ENCODE peak calls at places on chromosomes 1 and 21, in ten cellular contexts. One of them, this sample, is unnamed.

GRCh38 chr21:16196521-16197208 is 466.9 kb downstream of the USP25 start:
- DNase-seq in left lung: no peak
- DNase-seq in GM23338: no peak
- DNase-seq in transverse colon: no peak
- DNase-seq in HCT116: no peak
- DNase-seq in CD8-positive, alpha-beta memory T cell: no peak
- DNase-seq in breast epithelium: no peak
- DNase-seq in K562: no peak
- DNase-seq in cardiac muscle cell: no peak
- DNase-seq in body of pancreas: no peak
- DNase-seq in this sample: no peak

GRCh38 chr1:114607223-114607622 is 25.8 kb upstream of the BCAS2 start:
- DNase-seq in CD8-positive, alpha-beta memory T cell: no peak
- DNase-seq in cardiac muscle cell: no peak
- DNase-seq in body of pancreas: no peak
- DNase-seq in transverse colon: no peak
- DNase-seq in breast epithelium: no peak
- DNase-seq in K562: no peak
- DNase-seq in left lung: no peak
- DNase-seq in GM23338: no peak
- DNase-seq in HCT116: no peak
- DNase-seq in this sample: no peak

GRCh38 chr1:89953929-89954328 is 41.0 kb upstream of the ZNF326 start:
- DNase-seq in K562: no peak
- DNase-seq in cardiac muscle cell: no peak
- DNase-seq in breast epithelium: no peak
- DNase-seq in CD8-positive, alpha-beta memory T cell: no peak
- DNase-seq in body of pancreas: no peak
- DNase-seq in left lung: no peak
- DNase-seq in transverse colon: no peak
- DNase-seq in HCT116: no peak
- DNase-seq in GM23338: no peak
- DNase-seq in this sample: no peak

GRCh38 chr1:12202577-12202976 is 27.3 kb upstream of the VPS13D start:
- DNase-seq in K562: no peak
- DNase-seq in cardiac muscle cell: no peak
- DNase-seq in GM23338: no peak
- DNase-seq in breast epithelium: no peak
- DNase-seq in CD8-positive, alpha-beta memory T cell: no peak
- DNase-seq in left lung: no peak
- DNase-seq in transverse colon: no peak
- DNase-seq in body of pancreas: no peak
- DNase-seq in HCT116: no peak
- DNase-seq in this sample: no peak

GRCh38 chr1:97379387-97380075 is 541.3 kb downstream of the DPYD start:
- DNase-seq in transverse colon: no peak
- DNase-seq in cardiac muscle cell: no peak
- DNase-seq in K562: no peak
- DNase-seq in body of pancreas: no peak
- DNase-seq in GM23338: no peak
- DNase-seq in breast epithelium: no peak
- DNase-seq in HCT116: no peak
- DNase-seq in CD8-positive, alpha-beta memory T cell: no peak
- DNase-seq in left lung: no peak
- DNase-seq in this sample: no peak

GRCh38 chr1:29554208-29554778 is 318.0 kb downstream of the PTPRU start:
- DNase-seq in HCT116: no peak
- DNase-seq in GM23338: no peak
- DNase-seq in K562: no peak
- DNase-seq in transverse colon: no peak
- DNase-seq in breast epithelium: no peak
- DNase-seq in left lung: no peak
- DNase-seq in body of pancreas: no peak
- DNase-seq in CD8-positive, alpha-beta memory T cell: no peak
- DNase-seq in cardiac muscle cell: no peak
- DNase-seq in this sample: no peak

GRCh38 chr1:2529776-2530500 is at the start of gene HES5:
- DNase-seq in left lung: no peak
- DNase-seq in K562: no peak
- DNase-seq in body of pancreas: peak
- DNase-seq in GM23338: peak
- DNase-seq in transverse colon: peak
- DNase-seq in HCT116: no peak
- DNase-seq in CD8-positive, alpha-beta memory T cell: no peak
- DNase-seq in cardiac muscle cell: peak
- DNase-seq in breast epithelium: no peak
- DNase-seq in this sample: no peak

GRCh38 chr1:156592910-156593732 is 1.5 kb downstream of the NAXE start:
- DNase-seq in cardiac muscle cell: no peak
- DNase-seq in breast epithelium: no peak
- DNase-seq in CD8-positive, alpha-beta memory T cell: no peak
- DNase-seq in HCT116: no peak
- DNase-seq in K562: no peak
- DNase-seq in left lung: no peak
- DNase-seq in GM23338: no peak
- DNase-seq in body of pancreas: no peak
- DNase-seq in transverse colon: no peak
- DNase-seq in this sample: no peak

GRCh38 chr1:154423303-154423987 is 18.3 kb downstream of the IL6R start:
- DNase-seq in cardiac muscle cell: no peak
- DNase-seq in transverse colon: no peak
- DNase-seq in GM23338: no peak
- DNase-seq in CD8-positive, alpha-beta memory T cell: peak
- DNase-seq in body of pancreas: no peak
- DNase-seq in K562: no peak
- DNase-seq in HCT116: no peak
- DNase-seq in left lung: no peak
- DNase-seq in breast epithelium: no peak
- DNase-seq in this sample: no peak

GRCh38 chr1:110208916-110209650 is 1.0 kb upstream of the KCNC4 start:
- DNase-seq in GM23338: peak
- DNase-seq in CD8-positive, alpha-beta memory T cell: no peak
- DNase-seq in body of pancreas: peak
- DNase-seq in left lung: no peak
- DNase-seq in breast epithelium: no peak
- DNase-seq in HCT116: no peak
- DNase-seq in cardiac muscle cell: no peak
- DNase-seq in transverse colon: no peak
- DNase-seq in K562: no peak
- DNase-seq in this sample: no peak

GRCh38 chr1:82625562-82625961 is 824.8 kb downstream of the ADGRL2 start:
- DNase-seq in breast epithelium: no peak
- DNase-seq in HCT116: no peak
- DNase-seq in body of pancreas: no peak
- DNase-seq in K562: no peak
- DNase-seq in transverse colon: no peak
- DNase-seq in cardiac muscle cell: no peak
- DNase-seq in left lung: no peak
- DNase-seq in CD8-positive, alpha-beta memory T cell: no peak
- DNase-seq in GM23338: peak
- DNase-seq in this sample: no peak

GRCh38 chr1:185170291-185170848 is 13.4 kb downstream of the SWT1 start:
- DNase-seq in left lung: no peak
- DNase-seq in body of pancreas: peak
- DNase-seq in breast epithelium: no peak
- DNase-seq in transverse colon: no peak
- DNase-seq in GM23338: peak
- DNase-seq in HCT116: peak
- DNase-seq in CD8-positive, alpha-beta memory T cell: peak
- DNase-seq in K562: peak
- DNase-seq in cardiac muscle cell: peak
- DNase-seq in this sample: no peak

GRCh38 chr1:163561570-163562295 is 240.0 kb downstream of the NUF2 start:
- DNase-seq in K562: no peak
- DNase-seq in GM23338: peak
- DNase-seq in left lung: no peak
- DNase-seq in HCT116: peak
- DNase-seq in body of pancreas: no peak
- DNase-seq in transverse colon: no peak
- DNase-seq in cardiac muscle cell: peak
- DNase-seq in breast epithelium: no peak
- DNase-seq in CD8-positive, alpha-beta memory T cell: no peak
- DNase-seq in this sample: no peak

GRCh38 chr1:109630081-109630880 is 10.6 kb downstream of the AMPD2 start:
- DNase-seq in cardiac muscle cell: peak
- DNase-seq in breast epithelium: no peak
- DNase-seq in HCT116: no peak
- DNase-seq in K562: peak
- DNase-seq in body of pancreas: peak
- DNase-seq in GM23338: peak
- DNase-seq in CD8-positive, alpha-beta memory T cell: peak
- DNase-seq in transverse colon: no peak
- DNase-seq in left lung: peak
- DNase-seq in this sample: no peak

GRCh38 chr21:25283720-25284119 is 323.6 kb downstream of the MRPL39 start:
- DNase-seq in K562: no peak
- DNase-seq in GM23338: peak
- DNase-seq in transverse colon: no peak
- DNase-seq in HCT116: no peak
- DNase-seq in breast epithelium: no peak
- DNase-seq in CD8-positive, alpha-beta memory T cell: no peak
- DNase-seq in left lung: no peak
- DNase-seq in cardiac muscle cell: peak
- DNase-seq in body of pancreas: no peak
- DNase-seq in this sample: no peak

GRCh38 chr1:207866471-207867135 is 44.3 kb downstream of the CD34 start:
- DNase-seq in body of pancreas: peak
- DNase-seq in transverse colon: peak
- DNase-seq in HCT116: no peak
- DNase-seq in left lung: no peak
- DNase-seq in CD8-positive, alpha-beta memory T cell: no peak
- DNase-seq in K562: no peak
- DNase-seq in GM23338: no peak
- DNase-seq in breast epithelium: peak
- DNase-seq in cardiac muscle cell: no peak
- DNase-seq in this sample: no peak

GRCh38 chr1:12424150-12424549 is 193.9 kb downstream of the DHRS3 start:
- DNase-seq in left lung: no peak
- DNase-seq in body of pancreas: no peak
- DNase-seq in CD8-positive, alpha-beta memory T cell: no peak
- DNase-seq in GM23338: no peak
- DNase-seq in breast epithelium: no peak
- DNase-seq in K562: no peak
- DNase-seq in transverse colon: no peak
- DNase-seq in cardiac muscle cell: no peak
- DNase-seq in HCT116: no peak
- DNase-seq in this sample: no peak

GRCh38 chr1:214116258-214116657 is 128.5 kb downstream of the PROX1 start:
- DNase-seq in K562: no peak
- DNase-seq in transverse colon: no peak
- DNase-seq in CD8-positive, alpha-beta memory T cell: no peak
- DNase-seq in left lung: no peak
- DNase-seq in cardiac muscle cell: no peak
- DNase-seq in breast epithelium: no peak
- DNase-seq in body of pancreas: no peak
- DNase-seq in GM23338: no peak
- DNase-seq in HCT116: no peak
- DNase-seq in this sample: no peak

GRCh38 chr1:10242135-10242534 is 31.8 kb downstream of the KIF1B start:
- DNase-seq in GM23338: no peak
- DNase-seq in cardiac muscle cell: no peak
- DNase-seq in HCT116: no peak
- DNase-seq in K562: no peak
- DNase-seq in breast epithelium: no peak
- DNase-seq in body of pancreas: no peak
- DNase-seq in left lung: no peak
- DNase-seq in transverse colon: peak
- DNase-seq in CD8-positive, alpha-beta memory T cell: no peak
- DNase-seq in this sample: no peak
- H3K27ac ChIP-seq in GM23338: no peak
- H3K27ac ChIP-seq in cardiac muscle cell: no peak
- H3K27ac ChIP-seq in HCT116: no peak
- H3K27ac ChIP-seq in K562: no peak
- H3K27ac ChIP-seq in breast epithelium: no peak
- H3K27ac ChIP-seq in body of pancreas: no peak
- H3K27ac ChIP-seq in left lung: no peak
- H3K27ac ChIP-seq in transverse colon: peak
- H3K27ac ChIP-seq in CD8-positive, alpha-beta memory T cell: no peak
- H3K27ac ChIP-seq in this sample: no peak

GRCh38 chr1:230191079-230191478 is 124.0 kb downstream of the GALNT2 start:
- DNase-seq in CD8-positive, alpha-beta memory T cell: no peak
- DNase-seq in transverse colon: peak
- DNase-seq in cardiac muscle cell: peak
- DNase-seq in K562: peak
- DNase-seq in left lung: no peak
- DNase-seq in HCT116: no peak
- DNase-seq in breast epithelium: no peak
- DNase-seq in GM23338: no peak
- DNase-seq in body of pancreas: peak
- DNase-seq in this sample: no peak
- H3K27ac ChIP-seq in CD8-positive, alpha-beta memory T cell: no peak
- H3K27ac ChIP-seq in transverse colon: peak
- H3K27ac ChIP-seq in cardiac muscle cell: no peak
- H3K27ac ChIP-seq in K562: peak
- H3K27ac ChIP-seq in left lung: peak
- H3K27ac ChIP-seq in HCT116: no peak
- H3K27ac ChIP-seq in breast epithelium: peak
- H3K27ac ChIP-seq in GM23338: no peak
- H3K27ac ChIP-seq in body of pancreas: peak
- H3K27ac ChIP-seq in this sample: no peak

GRCh38 chr1:180926164-180926981 is 13.7 kb downstream of the KIAA1614 start:
- DNase-seq in transverse colon: no peak
- DNase-seq in cardiac muscle cell: peak
- DNase-seq in HCT116: no peak
- DNase-seq in K562: no peak
- DNase-seq in left lung: peak
- DNase-seq in body of pancreas: peak
- DNase-seq in GM23338: no peak
- DNase-seq in breast epithelium: no peak
- DNase-seq in CD8-positive, alpha-beta memory T cell: no peak
- DNase-seq in this sample: no peak
- H3K27ac ChIP-seq in transverse colon: peak
- H3K27ac ChIP-seq in cardiac muscle cell: peak
- H3K27ac ChIP-seq in HCT116: no peak
- H3K27ac ChIP-seq in K562: no peak
- H3K27ac ChIP-seq in left lung: peak
- H3K27ac ChIP-seq in body of pancreas: peak
- H3K27ac ChIP-seq in GM23338: no peak
- H3K27ac ChIP-seq in breast epithelium: peak
- H3K27ac ChIP-seq in CD8-positive, alpha-beta memory T cell: no peak
- H3K27ac ChIP-seq in this sample: no peak

DNA sequence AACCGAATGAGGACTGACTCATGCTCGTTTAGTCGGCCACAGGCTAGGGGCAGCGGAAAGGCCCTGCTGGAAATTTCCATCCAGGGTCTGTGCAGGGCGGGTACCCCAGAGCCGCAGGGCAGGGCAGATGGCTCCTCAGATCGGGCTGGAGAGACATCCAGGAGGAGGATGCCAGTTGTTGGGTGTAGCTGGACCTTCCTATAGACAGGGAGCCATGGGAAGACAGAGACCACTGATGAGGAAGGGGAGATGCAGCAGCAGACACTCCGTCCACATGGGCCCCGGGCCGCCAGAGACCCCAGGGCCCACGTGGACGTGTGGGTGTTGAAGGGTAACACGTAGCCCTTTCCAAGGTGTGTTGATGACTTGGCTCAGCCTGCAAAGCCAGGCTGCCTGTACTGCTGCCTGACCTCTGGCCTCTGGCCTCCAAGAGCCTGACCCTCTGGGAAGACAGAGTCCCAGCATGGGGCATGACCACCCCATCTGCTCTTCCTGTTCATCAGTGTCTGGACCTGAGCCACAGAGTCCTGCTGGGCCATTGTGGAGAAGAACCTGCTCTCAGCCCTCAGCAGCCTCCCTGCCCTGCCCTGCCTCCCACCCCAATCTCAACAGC is 4.8 kb downstream of the GNG4 start:
- DNase-seq in left lung: no peak
- DNase-seq in CD8-positive, alpha-beta memory T cell: no peak
- DNase-seq in GM23338: no peak
- DNase-seq in cardiac muscle cell: no peak
- DNase-seq in HCT116: no peak
- DNase-seq in transverse colon: no peak
- DNase-seq in K562: no peak
- DNase-seq in breast epithelium: no peak
- DNase-seq in body of pancreas: no peak
- DNase-seq in this sample: no peak
- H3K27ac ChIP-seq in left lung: no peak
- H3K27ac ChIP-seq in CD8-positive, alpha-beta memory T cell: no peak
- H3K27ac ChIP-seq in GM23338: no peak
- H3K27ac ChIP-seq in cardiac muscle cell: no peak
- H3K27ac ChIP-seq in HCT116: no peak
- H3K27ac ChIP-seq in transverse colon: no peak
- H3K27ac ChIP-seq in K562: no peak
- H3K27ac ChIP-seq in breast epithelium: no peak
- H3K27ac ChIP-seq in body of pancreas: no peak
- H3K27ac ChIP-seq in this sample: no peak